ENCODE peak calls at places on chromosomes 11 and 22, in four cellular contexts. K, C, M and O are unnamed samples.

GRCh38 chr11:86119062-86119461 is 50.2 kb upstream of the PICALM start:
- DNase-seq in M (no peak), K (no peak), C (no peak), O (no peak)

GRCh38 chr11:26779466-26779865 is 57.6 kb upstream of the SLC5A12 start:
- DNase-seq in K (no peak), C (no peak), M (no peak), O (no peak)

GRCh38 chr11:116192509-116193206 is 580.1 kb downstream of the BUD13 start:
- DNase-seq in C (no peak), K (no peak), M (no peak), O (no peak)

GRCh38 chr11:101049813-101050212 is 79.8 kb downstream of the PGR start:
- DNase-seq in C (no peak), M (no peak), K (no peak), O (no peak)

GRCh38 chr11:69051381-69052342 is 2.9 kb downstream of the TPCN2 start:
- DNase-seq in C (no peak), K (no peak), M (no peak), O (no peak)

GRCh38 chr11:17595526-17596309 is 48.7 kb downstream of the OTOG start:
- DNase-seq in K (no peak), M (no peak), C (no peak), O (peak; percentile 30)

GRCh38 chr22:39820266-39820665 is 73.3 kb downstream of the ENTHD1 start:
- DNase-seq in K (peak; percentile 82), C (no peak), M (no peak), O (no peak)

GRCh38 chr22:24096401-24097115 is 84.7 kb upstream of the SUSD2 start:
- DNase-seq in M (no peak), K (no peak), C (no peak), O (no peak)

GRCh38 chr11:11988099-11988651 is 20.3 kb downstream of the DKK3 start:
- DNase-seq in M (no peak), C (no peak), K (peak; percentile 87), O (no peak)

GRCh38 chr11:8906629-8907028 is 4.4 kb upstream of the AKIP1 start:
- DNase-seq in K (peak; percentile 84), C (no peak), M (no peak), O (no peak)

GRCh38 chr22:37431366-37431765 is 4.1 kb upstream of the ELFN2 start:
- DNase-seq in K (peak; percentile 12), C (no peak), M (no peak), O (no peak)

GRCh38 chr11:82732348-82732733 is 1.3 kb downstream of the FAM181B start:
- DNase-seq in K (no peak), M (no peak), C (no peak), O (no peak)

GRCh38 chr11:2327032-2327431 is 25.2 kb downstream of the TSPAN32 start:
- DNase-seq in C (no peak), M (no peak), K (no peak), O (no peak)

GRCh38 chr11:2328656-2329354 is 27.0 kb downstream of the TSPAN32 start:
- DNase-seq in C (no peak), M (no peak), K (no peak), O (no peak)

GRCh38 chr11:2328040-2328439 is 26.2 kb downstream of the TSPAN32 start:
- DNase-seq in M (no peak), K (no peak), C (no peak), O (no peak)

GRCh38 chr11:2325719-2326118 is 23.9 kb downstream of the TSPAN32 start:
- DNase-seq in C (no peak), M (no peak), K (peak; percentile 35), O (no peak)

GRCh38 chr11:2325123-2325522 is 23.3 kb downstream of the TSPAN32 start:
- DNase-seq in C (no peak), K (no peak), M (no peak), O (no peak)
- TF ChIP-seq CHD1 in C (no peak), K (no peak), M (no peak), O (no peak)

DNA sequence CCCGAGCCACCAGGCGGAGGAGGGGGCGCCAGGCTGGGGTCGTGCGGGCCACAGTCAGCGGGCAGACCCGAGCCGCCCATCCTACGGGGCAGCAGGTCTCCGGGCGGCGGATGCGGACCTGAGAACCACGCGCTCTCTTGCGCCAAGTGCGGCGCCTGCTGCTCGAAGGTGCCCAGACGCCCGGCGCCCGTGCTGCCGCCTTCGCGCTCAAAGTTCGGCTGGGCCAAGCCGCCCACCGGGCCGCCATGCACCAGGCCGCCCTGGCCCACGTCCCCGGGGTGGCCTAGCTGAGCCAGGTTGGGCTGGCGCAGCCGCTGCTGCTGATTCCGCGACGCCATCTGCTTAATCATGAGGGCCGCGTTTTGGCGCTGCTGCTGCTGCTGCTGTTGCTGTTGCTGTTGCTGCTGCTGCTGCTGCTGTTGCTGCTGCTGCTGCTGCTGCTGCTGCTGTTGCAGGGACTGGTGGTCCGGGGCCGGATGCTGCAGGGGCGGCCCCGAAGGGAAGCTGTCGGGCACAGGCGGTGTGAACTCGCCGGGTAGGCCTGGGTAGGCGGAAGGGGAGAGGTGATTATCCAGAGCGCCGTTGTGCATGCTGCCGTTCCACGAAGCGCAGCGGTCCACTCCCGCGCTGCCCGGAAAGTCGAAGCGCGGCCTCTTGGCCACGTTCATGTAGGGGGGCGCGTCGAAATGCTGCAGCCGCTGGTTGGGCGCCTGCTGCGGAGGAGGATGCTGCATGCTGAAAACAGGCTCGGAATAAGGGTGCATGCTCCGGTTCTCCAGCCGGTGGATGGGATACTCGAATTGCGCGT is 2.8 kb downstream of the MN1 start:
- DNase-seq in C (no peak), M (no peak), K (no peak), O (no peak)
- TF ChIP-seq CTCF in C (no peak), M (no peak), K (no peak), O (no peak)

GRCh38 chr22:38735465-38736256 is 20.1 kb downstream of the SUN2 start:
- DNase-seq in K (no peak), M (no peak), C (no peak), O (no peak)
- TF ChIP-seq CHD1 in K (no peak), M (no peak), C (no peak), O (no peak)

GRCh38 chr11:61569701-61570100 is 11.2 kb downstream of the SYT7 start:
- DNase-seq in K (no peak), C (no peak), M (no peak), O (no peak)

GRCh38 chr11:61571337-61571736 is 9.5 kb downstream of the SYT7 start:
- DNase-seq in C (no peak), M (no peak), K (no peak), O (no peak)

GRCh38 chr11:61571869-61572268 is 9.0 kb downstream of the SYT7 start:
- DNase-seq in C (no peak), K (no peak), M (no peak), O (no peak)

GRCh38 chr11:61564936-61565696 is 15.8 kb downstream of the SYT7 start:
- DNase-seq in M (no peak), C (no peak), K (no peak), O (no peak)

GRCh38 chr11:61567286-61568061 is 13.4 kb downstream of the SYT7 start:
- DNase-seq in K (peak; percentile 73), M (peak; percentile 95), C (no peak), O (peak; percentile 58)
- TF ChIP-seq CTCF in K (peak; percentile 39), M (peak; percentile 74), C (peak; percentile 42), O (peak; percentile 95)

GRCh38 chr22:28373841-28374240 is 305.8 kb downstream of the TTC28 start:
- DNase-seq in M (no peak), K (peak; percentile 66), C (no peak), O (no peak)
- TF ChIP-seq CHD1 in M (no peak), K (no peak), C (no peak), O (no peak)

GRCh38 chr11:36115378-36115801 is 171.5 kb downstream of the LDLRAD3 start:
- DNase-seq in K (no peak), C (no peak), M (peak; percentile 59), O (no peak)

GRCh38 chr11:36110698-36111410 is 167.0 kb downstream of the LDLRAD3 start:
- DNase-seq in K (no peak), C (no peak), M (no peak), O (no peak)

GRCh38 chr11:36116161-36116560 is 172.3 kb downstream of the LDLRAD3 start:
- DNase-seq in C (no peak), M (no peak), K (no peak), O (no peak)

GRCh38 chr11:36118084-36118483 is 171.1 kb downstream of the COMMD9 start:
- DNase-seq in C (no peak), K (no peak), M (no peak), O (no peak)

DNA sequence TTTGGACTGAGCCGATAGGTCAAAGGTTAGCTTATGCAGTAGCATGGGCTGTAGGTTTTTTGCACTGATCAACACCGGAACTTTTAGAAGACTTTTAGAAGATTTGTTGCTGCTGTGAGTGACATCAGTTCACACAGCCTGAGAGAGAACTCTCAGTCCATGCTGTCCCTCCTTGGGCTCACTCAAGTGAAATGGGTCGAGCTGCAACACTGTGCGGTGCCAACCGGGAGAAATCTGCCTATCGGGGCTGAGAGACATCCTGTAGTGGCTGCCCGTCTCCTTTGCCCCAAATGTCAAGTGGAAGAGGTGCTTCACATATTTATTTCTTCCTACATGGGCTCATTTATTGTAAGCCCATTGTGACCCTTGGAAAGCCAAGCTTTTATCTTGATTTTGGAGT is 170.2 kb downstream of the LDLRAD3 start:
- DNase-seq in M (no peak), K (no peak), C (no peak), O (no peak)
- TF ChIP-seq CTCF in M (no peak), K (no peak), C (no peak), O (no peak)